ENCODE peak calls at places on chromosome 7, in four cellular contexts. One of them, this sample, is unnamed.

GRCh38 chr7:85851571-85852193 is 664.8 kb upstream of the SEMA3D start:
- DNase-seq in H1: no peak
- DNase-seq in trophoblast cell: peak
- DNase-seq in H9: no peak
- DNase-seq in this sample: peak

GRCh38 chr7:130345106-130345505 is 490 bp downstream of the CPA5 start:
- DNase-seq in H9: no peak
- DNase-seq in H1: no peak
- DNase-seq in trophoblast cell: no peak
- DNase-seq in this sample: no peak

GRCh38 chr7:79664884-79665676 is 211.6 kb upstream of the MAGI2 start:
- DNase-seq in H1: no peak
- DNase-seq in H9: no peak
- DNase-seq in trophoblast cell: no peak
- DNase-seq in this sample: no peak

GRCh38 chr7:32476816-32477648 is 13.1 kb downstream of the LSM5 start:
- DNase-seq in trophoblast cell: peak
- DNase-seq in H9: no peak
- DNase-seq in H1: no peak
- DNase-seq in this sample: no peak

GRCh38 chr7:95730493-95731280 is 41.7 kb upstream of the DYNC1I1 start:
- DNase-seq in H1: no peak
- DNase-seq in H9: no peak
- DNase-seq in trophoblast cell: no peak
- DNase-seq in this sample: no peak

GRCh38 chr7:38890597-38890996 is 18.4 kb downstream of the VPS41 start:
- DNase-seq in H9: no peak
- DNase-seq in trophoblast cell: no peak
- DNase-seq in H1: no peak
- DNase-seq in this sample: no peak

GRCh38 chr7:123615344-123615743 is 13.7 kb downstream of the ASB15 start:
- DNase-seq in H9: no peak
- DNase-seq in trophoblast cell: peak
- DNase-seq in H1: no peak
- DNase-seq in this sample: peak

GRCh38 chr7:63043657-63044543 is 954.7 kb upstream of the ZNF722 start:
- DNase-seq in H1: no peak
- DNase-seq in H9: no peak
- DNase-seq in trophoblast cell: no peak
- DNase-seq in this sample: no peak

GRCh38 chr7:36939816-36940215 is 215.5 kb upstream of the AOAH start:
- DNase-seq in H9: no peak
- DNase-seq in trophoblast cell: no peak
- DNase-seq in H1: no peak
- DNase-seq in this sample: no peak

GRCh38 chr7:18978108-18978495 is 139.3 kb downstream of the TWIST1 start:
- DNase-seq in H9: no peak
- DNase-seq in trophoblast cell: no peak
- DNase-seq in H1: no peak
- DNase-seq in this sample: peak

GRCh38 chr7:149725426-149725821 is 48.0 kb downstream of the ZNF467 start:
- DNase-seq in trophoblast cell: no peak
- DNase-seq in H1: no peak
- DNase-seq in H9: no peak
- DNase-seq in this sample: no peak

GRCh38 chr7:1210979-1211608 is 21.6 kb upstream of the UNCX start:
- DNase-seq in trophoblast cell: no peak
- DNase-seq in H9: no peak
- DNase-seq in H1: no peak
- DNase-seq in this sample: no peak

GRCh38 chr7:22723171-22723601 is 3.8 kb upstream of the IL6 start:
- DNase-seq in trophoblast cell: no peak
- DNase-seq in H1: no peak
- DNase-seq in H9: no peak
- DNase-seq in this sample: peak

GRCh38 chr7:100372256-100372655 is 1.0 kb upstream of the PILRA start:
- DNase-seq in H1: no peak
- DNase-seq in H9: no peak
- DNase-seq in trophoblast cell: peak
- DNase-seq in this sample: peak

GRCh38 chr7:131765575-131765974 is 209.1 kb upstream of the PODXL start:
- DNase-seq in trophoblast cell: no peak
- DNase-seq in H9: no peak
- DNase-seq in H1: no peak
- DNase-seq in this sample: no peak

GRCh38 chr7:149023662-149024061 is 4.6 kb downstream of the PDIA4 start:
- DNase-seq in H9: no peak
- DNase-seq in H1: no peak
- DNase-seq in trophoblast cell: no peak
- DNase-seq in this sample: no peak

GRCh38 chr7:3943265-3943664 is 642.2 kb downstream of the SDK1 start:
- DNase-seq in H1: peak
- DNase-seq in trophoblast cell: no peak
- DNase-seq in H9: no peak
- DNase-seq in this sample: no peak

GRCh38 chr7:97513326-97513725 is 218.6 kb upstream of the TAC1 start:
- DNase-seq in trophoblast cell: no peak
- DNase-seq in H9: no peak
- DNase-seq in H1: no peak
- DNase-seq in this sample: no peak

GRCh38 chr7:79714081-79714480 is 260.6 kb upstream of the MAGI2 start:
- DNase-seq in H1: no peak
- DNase-seq in H9: no peak
- DNase-seq in trophoblast cell: no peak
- DNase-seq in this sample: no peak

GRCh38 chr7:47946581-47947354 is 1.5 kb downstream of the PKD1L1 start:
- DNase-seq in H1: no peak
- DNase-seq in trophoblast cell: no peak
- DNase-seq in H9: no peak
- DNase-seq in this sample: no peak
- H2AK5ac ChIP-seq in H1: peak
- H2AK5ac ChIP-seq in trophoblast cell: no peak
- H2AK5ac ChIP-seq in H9: no peak
- H2AK5ac ChIP-seq in this sample: no peak

GRCh38 chr7:30273552-30273951 is 10.8 kb upstream of the ZNRF2 start:
- DNase-seq in H1: no peak
- DNase-seq in H9: no peak
- DNase-seq in trophoblast cell: no peak
- DNase-seq in this sample: no peak

GRCh38 chr7:30272126-30272525 is 12.3 kb upstream of the ZNRF2 start:
- DNase-seq in trophoblast cell: no peak
- DNase-seq in H9: no peak
- DNase-seq in H1: no peak
- DNase-seq in this sample: no peak

GRCh38 chr7:30278386-30278785 is 6.0 kb upstream of the ZNRF2 start:
- DNase-seq in trophoblast cell: peak
- DNase-seq in H1: no peak
- DNase-seq in H9: no peak
- DNase-seq in this sample: no peak

GRCh38 chr7:30276203-30276900 is 8.0 kb upstream of the ZNRF2 start:
- DNase-seq in H9: peak
- DNase-seq in trophoblast cell: peak
- DNase-seq in H1: peak
- DNase-seq in this sample: peak

DNA sequence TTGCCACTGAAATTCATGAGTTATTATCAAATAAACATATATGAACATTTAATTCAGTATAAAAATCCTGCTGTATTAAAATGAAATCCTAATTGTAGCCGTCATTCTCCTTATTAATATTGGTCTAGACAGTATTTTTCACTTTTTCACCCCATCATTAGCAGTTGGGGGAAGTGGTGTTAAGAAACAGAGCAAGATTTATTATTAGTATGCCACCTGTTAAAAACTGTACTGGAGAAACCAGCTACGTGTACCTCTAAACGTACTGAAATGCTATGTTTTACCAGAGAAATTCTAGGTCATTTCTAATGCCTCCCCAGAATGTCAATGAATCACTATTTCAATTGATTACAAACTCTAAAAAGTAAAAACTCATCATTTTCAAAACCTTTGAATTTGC is 9.8 kb upstream of the ZNRF2 start:
- DNase-seq in H1: no peak
- DNase-seq in trophoblast cell: no peak
- DNase-seq in H9: no peak
- DNase-seq in this sample: no peak
- H3K9ac ChIP-seq in H1: no peak
- H3K9ac ChIP-seq in trophoblast cell: no peak
- H3K9ac ChIP-seq in H9: no peak
- H3K9ac ChIP-seq in this sample: no peak

DNA sequence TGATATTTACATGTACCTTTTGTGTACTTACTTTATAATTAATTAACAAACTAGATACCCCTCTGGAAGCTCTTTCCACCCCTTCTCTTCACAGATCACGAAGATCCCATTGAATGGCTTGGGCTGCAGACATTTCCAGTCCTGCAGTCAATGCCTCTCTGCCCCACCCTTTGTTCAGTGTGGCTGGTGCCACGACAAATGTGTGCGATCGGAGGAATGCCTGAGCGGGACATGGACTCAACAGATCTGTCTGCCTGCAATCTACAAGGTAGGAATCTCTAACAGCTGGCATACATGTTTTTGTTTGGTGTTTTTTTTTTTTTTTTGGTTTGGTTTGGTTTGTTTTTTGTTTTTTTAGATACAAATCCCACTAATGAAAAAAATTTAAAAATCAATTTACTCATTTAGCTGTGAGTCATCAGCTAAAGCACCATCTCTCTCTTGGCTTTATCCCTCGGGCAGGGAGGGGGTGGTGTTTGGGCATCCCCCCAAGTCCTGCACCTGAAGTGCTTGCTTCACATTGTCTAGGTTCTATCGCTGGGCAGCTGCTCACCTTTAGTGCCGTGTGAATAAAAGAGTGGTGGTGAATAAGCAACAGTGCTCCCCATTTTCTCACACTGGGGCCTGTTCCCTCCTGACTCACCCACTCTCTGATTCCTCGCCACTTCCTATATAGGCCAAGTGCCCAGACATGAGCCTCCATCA is 68.9 kb downstream of the MET start:
- DNase-seq in H9: no peak
- DNase-seq in trophoblast cell: no peak
- DNase-seq in H1: no peak
- DNase-seq in this sample: no peak
- H2BK12ac ChIP-seq in H9: no peak
- H2BK12ac ChIP-seq in trophoblast cell: no peak
- H2BK12ac ChIP-seq in H1: no peak
- H2BK12ac ChIP-seq in this sample: no peak

DNA sequence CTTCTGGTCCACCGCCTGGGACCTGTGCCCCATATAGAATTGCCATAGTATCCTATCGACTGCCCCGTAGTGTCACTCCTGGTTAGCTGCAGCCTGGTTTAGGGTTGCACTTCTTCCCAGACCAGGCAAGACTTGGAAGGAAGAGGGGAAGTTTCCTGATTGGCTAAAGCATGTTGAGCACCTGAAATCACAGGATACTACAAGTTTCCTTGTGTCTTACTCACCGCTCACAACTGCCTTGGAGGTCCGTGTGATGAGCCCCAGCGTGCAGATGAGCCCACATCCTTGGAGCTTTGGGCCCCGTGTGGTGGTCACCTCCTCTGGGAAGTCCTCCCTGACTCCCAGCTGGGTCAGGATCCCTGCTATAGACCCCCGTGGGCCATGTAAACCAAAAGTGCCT is 73.9 kb upstream of the GTF2I start:
- DNase-seq in H1: no peak
- DNase-seq in trophoblast cell: no peak
- DNase-seq in H9: no peak
- DNase-seq in this sample: no peak
- H2AK5ac ChIP-seq in H1: no peak
- H2AK5ac ChIP-seq in trophoblast cell: no peak
- H2AK5ac ChIP-seq in H9: no peak
- H2AK5ac ChIP-seq in this sample: no peak

DNA sequence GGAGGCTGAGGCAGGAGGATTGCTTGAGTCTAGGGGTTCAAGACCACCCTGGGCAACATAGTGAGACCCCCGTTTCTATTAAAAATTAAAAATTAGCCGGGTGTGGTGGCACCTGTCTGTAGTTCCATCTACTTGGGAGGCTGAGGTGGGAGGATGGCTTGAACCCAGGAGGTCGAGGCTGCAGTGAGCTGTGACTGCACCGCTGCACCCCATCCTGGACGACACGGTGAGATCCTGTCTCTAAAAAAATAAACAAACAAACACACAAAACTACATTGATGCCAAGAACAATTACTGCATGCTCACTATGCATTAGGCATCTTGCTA is 761 bp upstream of the CHST12 start:
- DNase-seq in H1: no peak
- DNase-seq in H9: no peak
- DNase-seq in trophoblast cell: no peak
- DNase-seq in this sample: no peak
- H3K9ac ChIP-seq in H1: no peak
- H3K9ac ChIP-seq in H9: no peak
- H3K9ac ChIP-seq in trophoblast cell: no peak
- H3K9ac ChIP-seq in this sample: peak

This sample was measured in mesenchymal stem cell.